ENCODE peak calls at places on chromosomes 11 and 22, in five cellular contexts. One of them, this sample, is unnamed.

GRCh38 chr11:126585388-126586302 is 230.2 kb downstream of the ST3GAL4 start:
- DNase-seq in CD4-positive, CD25-positive, alpha-beta regulatory T cell: no peak
- DNase-seq in cardiac fibroblast: peak; percentile 95
- DNase-seq in colonic mucosa: peak; percentile 56
- DNase-seq in mucosa of descending colon: peak; percentile 59
- DNase-seq in this sample: no peak

GRCh38 chr11:27192184-27192583 is 151.6 kb downstream of the BBOX1 start:
- DNase-seq in CD4-positive, CD25-positive, alpha-beta regulatory T cell: no peak
- DNase-seq in cardiac fibroblast: no peak
- DNase-seq in colonic mucosa: no peak
- DNase-seq in mucosa of descending colon: no peak
- DNase-seq in this sample: no peak

GRCh38 chr11:12812849-12813248 is 138.6 kb downstream of the TEAD1 start:
- DNase-seq in CD4-positive, CD25-positive, alpha-beta regulatory T cell: no peak
- DNase-seq in cardiac fibroblast: no peak
- DNase-seq in colonic mucosa: no peak
- DNase-seq in mucosa of descending colon: no peak
- DNase-seq in this sample: no peak

GRCh38 chr11:114354076-114354475 is 46.2 kb downstream of the C11orf71 start:
- DNase-seq in CD4-positive, CD25-positive, alpha-beta regulatory T cell: no peak
- DNase-seq in cardiac fibroblast: peak; percentile 72
- DNase-seq in colonic mucosa: no peak
- DNase-seq in mucosa of descending colon: no peak
- DNase-seq in this sample: no peak

GRCh38 chr11:65627202-65627601 is 10.7 kb upstream of the SIPA1 start:
- DNase-seq in CD4-positive, CD25-positive, alpha-beta regulatory T cell: no peak
- DNase-seq in cardiac fibroblast: no peak
- DNase-seq in colonic mucosa: no peak
- DNase-seq in mucosa of descending colon: no peak
- DNase-seq in this sample: no peak

GRCh38 chr11:46382644-46383403 is 1.4 kb downstream of the MDK start:
- DNase-seq in CD4-positive, CD25-positive, alpha-beta regulatory T cell: no peak
- DNase-seq in cardiac fibroblast: peak; percentile 63
- DNase-seq in colonic mucosa: peak; percentile 61
- DNase-seq in mucosa of descending colon: no peak
- DNase-seq in this sample: no peak

GRCh38 chr11:13152736-13153541 is 124.7 kb upstream of the BMAL1 start:
- DNase-seq in CD4-positive, CD25-positive, alpha-beta regulatory T cell: no peak
- DNase-seq in cardiac fibroblast: peak; percentile 48
- DNase-seq in colonic mucosa: no peak
- DNase-seq in mucosa of descending colon: peak; percentile 61
- DNase-seq in this sample: no peak

GRCh38 chr11:109401532-109401931 is 20.5 kb upstream of the C11orf87 start:
- DNase-seq in CD4-positive, CD25-positive, alpha-beta regulatory T cell: no peak
- DNase-seq in cardiac fibroblast: no peak
- DNase-seq in colonic mucosa: no peak
- DNase-seq in mucosa of descending colon: no peak
- DNase-seq in this sample: no peak

GRCh38 chr22:26438006-26438405 is 8.9 kb downstream of the ASPHD2 start:
- DNase-seq in CD4-positive, CD25-positive, alpha-beta regulatory T cell: no peak
- DNase-seq in cardiac fibroblast: no peak
- DNase-seq in colonic mucosa: no peak
- DNase-seq in mucosa of descending colon: no peak
- DNase-seq in this sample: no peak

GRCh38 chr11:110524227-110524626 is 94.5 kb downstream of the FDX1 start:
- DNase-seq in CD4-positive, CD25-positive, alpha-beta regulatory T cell: no peak
- DNase-seq in cardiac fibroblast: peak; percentile 71
- DNase-seq in colonic mucosa: no peak
- DNase-seq in mucosa of descending colon: no peak
- DNase-seq in this sample: no peak

GRCh38 chr11:94786264-94787126 is 18.3 kb downstream of the AMOTL1 start:
- DNase-seq in CD4-positive, CD25-positive, alpha-beta regulatory T cell: peak; percentile 39
- DNase-seq in cardiac fibroblast: peak; percentile 74
- DNase-seq in colonic mucosa: no peak
- DNase-seq in mucosa of descending colon: no peak
- DNase-seq in this sample: peak; percentile 20

GRCh38 chr11:119016216-119017009 is 1.7 kb downstream of the RPS25 start:
- DNase-seq in CD4-positive, CD25-positive, alpha-beta regulatory T cell: no peak
- DNase-seq in cardiac fibroblast: no peak
- DNase-seq in colonic mucosa: no peak
- DNase-seq in mucosa of descending colon: no peak
- DNase-seq in this sample: no peak
- H3K4me3 ChIP-seq in CD4-positive, CD25-positive, alpha-beta regulatory T cell: peak overlapping the region; percentile 97
- H3K4me3 ChIP-seq in cardiac fibroblast: no peak overlapping the region
- H3K4me3 ChIP-seq in colonic mucosa: no peak overlapping the region
- H3K4me3 ChIP-seq in mucosa of descending colon: no peak overlapping the region
- H3K4me3 ChIP-seq in this sample: peak overlapping the region; percentile 81

DNA sequence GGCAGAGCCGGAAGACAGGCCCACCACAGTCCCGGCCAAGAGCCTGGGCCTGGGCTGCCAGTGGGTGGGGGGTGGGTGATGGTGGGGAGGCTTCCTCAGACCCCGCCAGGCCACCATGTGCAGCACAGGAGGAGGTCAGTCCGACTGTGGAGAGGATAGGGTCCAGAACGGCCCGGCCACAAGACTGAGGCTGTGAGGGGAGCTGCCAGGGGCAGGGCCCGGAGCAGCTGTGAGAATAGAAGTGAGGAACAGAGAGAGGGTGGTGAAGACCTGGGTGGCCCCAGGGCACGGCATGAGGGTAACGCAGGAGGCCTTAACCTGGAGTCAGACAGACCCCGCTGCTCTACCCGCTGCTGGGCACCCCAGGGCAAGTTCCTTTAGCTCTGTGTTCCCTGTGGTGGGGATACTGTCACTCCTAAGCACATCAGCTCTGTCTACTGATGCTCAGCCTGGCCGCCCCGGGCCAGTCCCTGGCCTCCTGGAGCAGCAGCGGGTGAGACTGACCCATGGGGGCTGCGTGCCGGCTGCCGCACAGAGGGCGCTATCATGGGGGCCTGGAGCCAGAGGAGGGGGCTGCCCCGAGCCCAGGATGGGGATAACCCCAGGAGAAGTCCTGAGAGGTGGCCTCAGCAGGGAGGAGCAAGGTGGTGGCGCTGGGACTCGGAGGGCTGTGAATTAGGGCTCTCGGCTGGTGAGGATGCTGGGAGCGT is 1.7 kb downstream of the FERMT3 start:
- DNase-seq in CD4-positive, CD25-positive, alpha-beta regulatory T cell: no peak
- DNase-seq in cardiac fibroblast: no peak
- DNase-seq in colonic mucosa: no peak
- DNase-seq in mucosa of descending colon: no peak
- DNase-seq in this sample: peak; percentile 29
- H3K4me3 ChIP-seq in CD4-positive, CD25-positive, alpha-beta regulatory T cell: peak overlapping the region; percentile 84
- H3K4me3 ChIP-seq in cardiac fibroblast: no peak overlapping the region
- H3K4me3 ChIP-seq in colonic mucosa: peak overlapping the region; percentile 49
- H3K4me3 ChIP-seq in mucosa of descending colon: no peak overlapping the region
- H3K4me3 ChIP-seq in this sample: peak overlapping the region; percentile 80

GRCh38 chr22:19757140-19757984 is 3.2 kb upstream of the TBX1 start:
- DNase-seq in CD4-positive, CD25-positive, alpha-beta regulatory T cell: no peak
- DNase-seq in cardiac fibroblast: no peak
- DNase-seq in colonic mucosa: no peak
- DNase-seq in mucosa of descending colon: peak; percentile 14
- DNase-seq in this sample: peak; percentile 53
- H3K4me3 ChIP-seq in CD4-positive, CD25-positive, alpha-beta regulatory T cell: no peak overlapping the region
- H3K4me3 ChIP-seq in cardiac fibroblast: no peak overlapping the region
- H3K4me3 ChIP-seq in colonic mucosa: peak overlapping the region; percentile 8
- H3K4me3 ChIP-seq in mucosa of descending colon: no peak overlapping the region
- H3K4me3 ChIP-seq in this sample: peak overlapping the region; percentile 3

DNA sequence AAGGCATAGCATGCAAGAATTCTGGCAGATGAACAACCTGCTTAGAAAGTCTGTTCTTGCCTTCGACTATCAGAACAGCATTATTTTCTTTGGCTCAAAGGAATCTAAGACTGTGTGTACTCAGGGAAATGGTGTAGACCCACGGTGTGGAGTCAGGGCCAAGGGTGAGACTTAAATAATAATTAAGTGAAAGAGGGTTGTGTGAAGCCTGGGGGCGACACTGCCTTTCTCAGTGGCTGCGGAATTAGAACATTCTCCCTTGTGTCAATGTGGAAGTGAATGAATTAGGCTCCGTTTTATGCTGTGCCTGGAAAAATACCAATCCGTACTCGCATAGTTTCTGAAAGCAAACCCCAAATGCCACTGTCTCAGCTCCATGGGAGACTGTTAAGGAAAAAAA is 50.7 kb downstream of the NAV2 start:
- DNase-seq in CD4-positive, CD25-positive, alpha-beta regulatory T cell: no peak
- DNase-seq in cardiac fibroblast: no peak
- DNase-seq in colonic mucosa: no peak
- DNase-seq in mucosa of descending colon: no peak
- DNase-seq in this sample: no peak
- H3K4me3 ChIP-seq in CD4-positive, CD25-positive, alpha-beta regulatory T cell: no peak overlapping the region
- H3K4me3 ChIP-seq in cardiac fibroblast: no peak overlapping the region
- H3K4me3 ChIP-seq in colonic mucosa: no peak overlapping the region
- H3K4me3 ChIP-seq in mucosa of descending colon: no peak overlapping the region
- H3K4me3 ChIP-seq in this sample: no peak overlapping the region

DNA sequence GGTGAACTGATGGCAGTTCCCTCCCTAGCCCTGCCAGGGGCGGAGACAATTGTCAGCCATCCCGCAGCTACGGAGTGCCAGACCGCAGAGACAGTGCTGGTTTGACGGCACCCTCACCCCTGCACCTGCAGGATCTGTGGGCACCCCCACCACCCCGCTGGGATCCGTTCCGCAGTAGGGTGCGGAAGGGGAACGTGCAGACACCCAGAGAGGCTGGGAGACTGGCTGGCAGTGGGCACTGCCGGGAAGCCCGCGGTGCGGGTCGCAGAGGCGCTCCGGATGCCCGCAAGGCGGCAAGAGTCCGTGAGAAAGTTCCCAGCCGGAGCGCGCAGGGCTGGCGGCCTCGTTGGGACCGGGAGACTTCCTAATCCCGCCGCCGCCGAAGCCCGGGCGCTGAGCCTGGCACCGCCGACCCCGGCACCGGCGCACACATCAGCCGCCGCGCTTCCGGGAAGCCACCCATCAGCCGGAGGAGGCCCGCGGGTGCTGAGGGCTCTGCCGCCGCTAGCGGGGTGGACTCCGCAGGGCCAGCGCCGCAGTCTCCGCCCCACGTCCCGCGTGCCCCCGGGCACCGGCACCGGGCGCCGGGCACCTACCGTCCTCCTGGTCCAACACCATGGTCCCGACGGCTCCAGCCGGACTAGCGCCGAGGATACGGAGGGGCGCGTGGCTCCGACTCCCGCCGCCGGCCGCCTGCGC is 4.3 kb upstream of the LMO1 start:
- DNase-seq in CD4-positive, CD25-positive, alpha-beta regulatory T cell: no peak
- DNase-seq in cardiac fibroblast: no peak
- DNase-seq in colonic mucosa: no peak
- DNase-seq in mucosa of descending colon: no peak
- DNase-seq in this sample: no peak
- H3K4me3 ChIP-seq in CD4-positive, CD25-positive, alpha-beta regulatory T cell: no peak overlapping the region
- H3K4me3 ChIP-seq in cardiac fibroblast: no peak overlapping the region
- H3K4me3 ChIP-seq in colonic mucosa: peak overlapping the region; percentile 30
- H3K4me3 ChIP-seq in mucosa of descending colon: no peak overlapping the region
- H3K4me3 ChIP-seq in this sample: no peak overlapping the region